ENCODE peak calls at places on chromosomes 4 and X, in five cellular contexts. A, U, N, B and E are unnamed samples.

GRCh38 chrX:155094468-155095061 is 23.3 kb downstream of the BRCC3 start:
- DNase-seq in B (no peak), A (peak), N (peak), U (peak), E (no peak)

GRCh38 chr4:181848357-181848756 is 394.8 kb upstream of the TENM3 start:
- DNase-seq in A (no peak), N (no peak), U (no peak), B (no peak), E (no peak)

GRCh38 chrX:41822917-41823316 is 98.9 kb downstream of the GPR82 start:
- DNase-seq in B (no peak), A (no peak), N (no peak), U (no peak), E (no peak)

GRCh38 chr4:150234246-150234645 is 156.0 kb downstream of the DCLK2 start:
- DNase-seq in U (peak), B (no peak), N (no peak), A (no peak), E (no peak)

GRCh38 chr4:46946914-46947313 is 37.9 kb upstream of the COX7B2 start:
- DNase-seq in B (no peak), U (peak), A (no peak), N (peak), E (no peak)

GRCh38 chrX:1400049-1400448 is 8.1 kb upstream of the SLC25A6 start:
- DNase-seq in N (no peak), B (no peak), U (no peak), A (no peak), E (no peak)

GRCh38 chr4:132540268-132540667 is 608.8 kb upstream of the PCDH10 start:
- DNase-seq in U (no peak), B (no peak), A (peak), N (no peak), E (no peak)

GRCh38 chrX:20412871-20413486 is 146.3 kb upstream of the RPS6KA3 start:
- DNase-seq in N (no peak), A (no peak), U (no peak), B (no peak), E (no peak)

GRCh38 chr4:2287594-2287915 is 25.6 kb upstream of the MXD4 start:
- DNase-seq in A (no peak), B (peak), U (no peak), N (no peak), E (no peak)

GRCh38 chr4:119028296-119028695 is 107.3 kb upstream of the MYOZ2 start:
- DNase-seq in U (no peak), B (no peak), A (no peak), N (no peak), E (no peak)

GRCh38 chr4:127249767-127250108 is 383.0 kb upstream of the INTU start:
- DNase-seq in A (no peak), N (no peak), B (no peak), U (no peak), E (no peak)

GRCh38 chr4:147336252-147336651 is 144.6 kb upstream of the EDNRA start:
- DNase-seq in N (no peak), B (no peak), U (no peak), A (no peak), E (no peak)

GRCh38 chr4:183430317-183430986 is 14.0 kb upstream of the CDKN2AIP start:
- DNase-seq in U (no peak), N (no peak), B (no peak), A (peak), E (no peak)

GRCh38 chr4:164501074-164501473 is 252.9 kb upstream of the SMIM31 start:
- DNase-seq in U (no peak), B (no peak), A (no peak), N (peak), E (peak)

GRCh38 chr4:140642674-140643437 is 74.1 kb upstream of the UCP1 start:
- DNase-seq in U (no peak), A (no peak), B (no peak), N (no peak), E (no peak)

GRCh38 chrX:49184294-49185061 is 1.7 kb downstream of the PRICKLE3 start:
- DNase-seq in B (peak), N (peak), A (peak), U (peak), E (peak)

GRCh38 chrX:108699368-108699767 is 37.0 kb downstream of the IRS4 start:
- DNase-seq in N (peak), U (peak), B (no peak), A (peak), E (no peak)

GRCh38 chrX:102042706-102043325 is 82.7 kb upstream of the TCEAL2 start:
- DNase-seq in B (no peak), U (no peak), N (no peak), A (no peak), E (no peak)

GRCh38 chr4:169412046-169412445 is 141.3 kb upstream of the SH3RF1 start:
- DNase-seq in U (no peak), A (no peak), B (no peak), N (no peak), E (no peak)

DNA sequence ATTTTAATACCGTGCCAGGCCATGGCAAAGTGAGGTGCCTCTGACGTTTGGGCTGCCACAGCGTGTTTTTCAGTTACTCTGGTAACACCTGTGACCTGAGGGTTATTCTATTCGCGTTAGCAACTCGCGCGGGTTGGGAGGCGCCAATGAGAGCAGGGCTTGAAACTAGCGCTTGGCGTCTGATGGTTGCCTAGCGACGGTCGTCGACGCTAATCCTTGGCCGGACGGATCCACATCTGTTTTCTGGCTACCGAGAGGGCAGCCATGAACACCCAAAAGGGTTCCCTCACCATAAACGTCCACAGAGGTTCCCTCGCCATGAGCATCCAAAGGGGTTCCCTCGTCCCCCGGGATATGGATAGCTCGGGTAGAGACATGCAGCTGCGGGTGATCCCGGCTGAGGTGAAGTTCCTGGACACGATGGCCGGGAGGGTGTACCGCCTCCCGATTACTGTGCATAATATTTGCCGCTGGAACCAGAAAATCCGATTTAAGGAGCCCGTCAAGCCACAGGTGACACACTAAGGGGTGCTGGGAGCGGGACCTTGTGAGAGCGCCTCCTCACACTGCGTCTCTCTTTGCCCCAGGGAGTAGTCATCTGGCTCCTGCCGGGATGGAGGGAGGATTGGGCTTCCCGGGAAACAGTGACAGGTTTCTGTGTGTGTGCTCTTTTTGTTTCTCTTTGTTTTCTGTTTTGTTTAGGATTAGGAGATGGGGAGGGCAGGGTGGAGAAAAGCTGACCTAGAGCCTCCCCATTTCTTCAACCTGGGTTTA is at the start of gene CFAP47:
- DNase-seq in B (no peak), U (no peak), A (peak), N (peak), E (peak)
- H3K4me3 ChIP-seq in B (no peak), U (no peak), A (peak), N (peak), E (peak)

GRCh38 chrX:42952621-42953020 is 174.7 kb upstream of the PPP1R2C start:
- DNase-seq in U (no peak), A (no peak), N (no peak), B (no peak), E (no peak)

GRCh38 chrX:42954880-42955279 is 176.9 kb upstream of the PPP1R2C start:
- DNase-seq in A (no peak), N (no peak), U (no peak), B (no peak), E (no peak)

GRCh38 chrX:42951747-42952146 is 173.8 kb upstream of the PPP1R2C start:
- DNase-seq in U (no peak), N (no peak), A (no peak), B (no peak), E (no peak)

GRCh38 chrX:42955349-42955748 is 177.4 kb upstream of the PPP1R2C start:
- DNase-seq in B (no peak), A (no peak), N (no peak), U (no peak), E (no peak)
- TF ChIP-seq CTCF in B (no peak), A (no peak), N (no peak), U (no peak), E (no peak)

DNA sequence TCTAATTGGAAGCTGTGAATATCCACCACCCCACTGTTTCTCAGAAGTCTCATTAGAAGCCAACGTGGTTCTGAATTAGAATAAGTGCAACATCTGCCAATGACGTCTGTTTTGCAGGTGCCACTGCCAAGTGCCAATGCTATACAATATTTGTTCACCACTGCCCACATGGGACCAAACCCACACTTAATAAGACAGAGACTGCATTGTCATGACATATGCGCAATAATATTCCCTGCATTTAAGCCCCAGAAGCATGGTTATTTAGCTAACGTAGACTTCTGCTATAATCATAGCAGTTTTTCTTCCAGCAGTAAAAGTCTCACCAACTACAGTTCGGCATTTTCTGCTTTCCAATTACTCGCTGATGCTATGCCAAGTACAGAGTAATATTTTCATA is 262.5 kb upstream of the PCDH18 start:
- DNase-seq in B (no peak), N (no peak), U (peak), A (no peak), E (no peak)
- H3K4me3 ChIP-seq in B (no peak), N (no peak), U (no peak), A (no peak), E (no peak)

DNA sequence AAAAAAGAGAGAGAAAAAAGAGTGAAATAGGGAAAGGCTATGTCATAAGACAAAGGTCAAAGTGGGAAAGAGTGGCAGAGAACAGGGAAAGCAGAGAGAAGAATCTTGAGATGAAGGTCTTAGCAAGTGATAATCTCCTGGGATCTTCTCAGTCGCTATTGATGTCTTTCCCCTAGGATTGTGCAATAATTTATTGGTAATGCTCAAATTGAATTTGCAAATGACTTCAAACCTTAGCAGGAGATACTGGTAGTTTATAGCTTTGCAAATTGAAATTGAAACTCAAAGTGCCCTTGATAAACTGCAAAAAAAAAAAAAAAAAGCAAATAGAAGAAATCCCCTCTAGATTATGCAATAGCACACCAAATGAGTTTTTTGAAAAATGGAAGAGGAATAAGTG is 45.7 kb upstream of the MID1 start:
- DNase-seq in A (no peak), U (no peak), B (no peak), N (no peak), E (no peak)
- TF ChIP-seq CTCF in A (no peak), U (no peak), B (no peak), N (no peak), E (no peak)

DNA sequence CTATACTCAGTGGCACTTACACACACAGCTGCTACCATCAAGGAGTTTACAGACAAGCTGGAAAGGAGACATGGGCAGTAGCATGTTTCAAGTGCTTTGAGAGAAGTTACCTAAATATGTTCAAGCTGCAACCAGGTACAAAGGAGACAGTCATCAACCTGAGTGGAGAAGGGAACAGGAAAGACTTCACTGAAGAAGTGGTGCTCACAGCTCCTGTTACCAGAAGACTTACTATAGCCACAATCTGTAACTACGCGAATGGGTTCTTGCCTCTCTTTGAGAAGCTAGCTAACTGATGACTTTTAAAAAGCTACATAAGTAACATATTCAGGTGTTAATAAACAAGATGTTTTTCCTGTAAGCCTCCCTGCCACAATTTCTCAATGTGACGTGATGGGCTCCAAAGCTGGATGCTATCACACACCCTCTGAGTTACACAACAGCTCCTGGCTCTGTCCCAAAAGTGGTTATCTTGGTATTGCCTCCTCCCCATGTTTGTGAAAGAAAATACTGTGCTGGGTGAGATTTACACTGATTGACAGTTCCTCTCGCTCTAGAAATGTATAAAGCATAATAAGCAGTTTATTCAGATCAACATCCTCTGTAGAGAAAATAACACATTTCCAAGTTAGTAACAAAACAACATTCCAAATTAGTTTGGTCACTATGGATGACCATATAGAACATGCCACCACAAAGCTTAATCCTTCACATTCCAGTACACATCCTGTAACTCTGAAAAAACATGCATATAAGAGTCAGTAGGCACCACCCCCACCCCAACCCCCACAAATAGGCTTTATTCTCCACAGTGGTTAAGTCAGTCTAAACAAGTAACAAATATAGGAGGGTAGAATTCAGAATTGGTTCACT is 81.8 kb downstream of the FRYL start:
- DNase-seq in B (peak), N (peak), U (peak), A (peak), E (peak)
- H3K4me3 ChIP-seq in B (no peak), N (peak), U (no peak), A (no peak), E (no peak)